ENCODE peak calls at places on chromosomes 13 and 19, in nine cellular contexts. D is nephron progenitor cell, A is GM13977, C is GM23338, M is tibial artery, K is gastrocnemius medialis, Y is A549, O is neural progenitor cell, I is mesothelial cell of epicardium. T is an unnamed sample.

GRCh38 chr19:23318143-23318542 is 67.9 kb upstream of the ZNF724 start:
- DNase-seq in I (no peak), K (no peak), M (no peak), A (no peak), O (no peak), Y (no peak), C (no peak), D (no peak), T (peak; percentile 24)

GRCh38 chr13:51803422-51804294 is at the start of gene DHRS12:
- DNase-seq in D (peak; percentile 77), A (peak; percentile 93), M (peak; percentile 93), K (peak; percentile 68), C (peak; percentile 89), Y (peak; percentile 82), O (peak; percentile 85), I (peak; percentile 68), T (peak; percentile 90)

GRCh38 chr13:21402586-21403307 is 56.4 kb downstream of the ZDHHC20 start:
- DNase-seq in I (no peak), Y (peak; percentile 14), M (no peak), A (no peak), K (no peak), C (no peak), O (no peak), D (no peak), T (peak; percentile 23)

GRCh38 chr13:110233682-110234280 is 73.2 kb downstream of the COL4A1 start:
- DNase-seq in M (no peak), Y (no peak), C (no peak), K (no peak), A (no peak), I (no peak), O (no peak), D (no peak), T (no peak)

GRCh38 chr19:48466571-48467325 is 2.4 kb upstream of the CYTH2 start:
- DNase-seq in I (no peak), A (no peak), D (no peak), Y (no peak), C (no peak), M (no peak), K (no peak), O (no peak), T (no peak)

GRCh38 chr13:74026753-74027152 is 107.5 kb downstream of the KLF12 start:
- DNase-seq in A (peak; percentile 37), D (peak; percentile 5), C (peak; percentile 85), K (no peak), M (no peak), I (no peak), Y (no peak), O (no peak), T (peak; percentile 83)

GRCh38 chr19:575527-576506 is 3.4 kb downstream of the BSG start:
- DNase-seq in Y (no peak), D (no peak), A (no peak), K (peak; percentile 87), M (no peak), O (no peak), I (no peak), C (peak; percentile 18), T (no peak)

GRCh38 chr19:46495789-46496099 is at the start of gene PNMA8B:
- DNase-seq in M (no peak), C (peak; percentile 98), I (peak; percentile 90), D (peak; percentile 98), A (no peak), Y (no peak), K (no peak), O (peak; percentile 100), T (peak; percentile 49)

GRCh38 chr13:44546164-44546563 is 30.0 kb downstream of the TSC22D1 start:
- DNase-seq in D (no peak), A (no peak), I (no peak), M (no peak), Y (no peak), K (no peak), C (no peak), O (no peak), T (no peak)

GRCh38 chr13:30395192-30396158 is 26.8 kb upstream of the UBE2L5 start:
- DNase-seq in K (peak; percentile 88), Y (peak; percentile 88), C (peak; percentile 78), A (peak; percentile 64), M (peak; percentile 99), O (peak; percentile 40), D (peak; percentile 50), I (no peak), T (peak; percentile 89)

GRCh38 chr13:49649244-49649962 is 21.1 kb downstream of the ARL11 start:
- DNase-seq in D (no peak), M (no peak), Y (peak; percentile 41), C (peak; percentile 68), I (no peak), O (peak; percentile 35), K (no peak), A (no peak), T (no peak)
- TF ChIP-seq CTCF in D (peak; percentile 28), M (peak; percentile 40), Y (peak; percentile 43), C (peak; percentile 52), I (no peak), O (peak; percentile 45), K (peak; percentile 24), A (no peak), T (no peak)

DNA sequence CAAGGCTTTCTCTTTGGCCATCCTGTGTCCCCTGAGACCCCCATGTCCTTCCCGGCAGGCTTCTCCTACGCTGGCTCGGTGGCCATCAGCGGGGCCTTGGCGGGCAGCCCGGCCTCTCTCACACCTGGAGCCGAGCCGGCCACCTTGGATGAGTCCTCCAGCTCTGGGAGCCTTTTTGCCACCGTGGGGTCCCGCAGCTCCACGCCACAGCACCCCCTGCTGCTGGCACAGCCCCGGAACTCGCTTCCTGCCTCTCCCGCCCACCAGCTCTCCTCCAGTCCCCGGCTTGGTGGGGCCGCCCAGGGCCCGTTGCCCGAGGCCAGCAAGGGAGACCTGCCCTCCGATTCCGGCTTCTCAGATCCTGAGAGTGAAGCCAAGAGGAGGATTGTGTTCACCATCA is 14.2 kb downstream of the PLEKHJ1 start:
- DNase-seq in K (no peak), Y (no peak), O (no peak), M (no peak), A (no peak), D (no peak), C (no peak), I (no peak), T (no peak)
- TF ChIP-seq CTCF in K (peak; percentile 13), Y (no peak), O (peak; percentile 16), M (peak; percentile 16), A (peak; percentile 28), D (no peak), C (no peak), I (no peak), T (no peak)

DNA sequence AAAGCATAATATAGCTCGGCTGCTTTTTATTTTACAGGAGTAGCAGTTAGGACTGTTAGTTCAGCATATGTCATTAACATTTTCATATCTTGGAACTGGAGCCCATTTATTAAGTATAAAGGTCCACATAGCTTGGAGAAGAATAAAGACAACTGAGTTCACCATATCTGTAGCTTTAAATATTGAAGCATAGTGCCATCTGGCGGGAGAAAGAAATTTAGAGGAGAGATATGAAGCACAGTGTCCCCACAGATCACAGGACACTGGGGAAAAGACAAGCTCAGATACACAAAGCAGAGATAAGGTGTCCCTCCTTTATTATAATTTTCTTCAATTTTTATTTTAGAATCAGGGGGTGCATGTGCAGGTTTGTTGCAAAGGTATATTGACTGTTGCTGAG is 104.7 kb upstream of the FREM2 start:
- DNase-seq in C (peak; percentile 72), O (peak; percentile 61), Y (peak; percentile 32), D (peak; percentile 12), K (no peak), M (no peak), A (peak; percentile 7), I (no peak), T (peak; percentile 12)
- TF ChIP-seq CTCF in C (peak; percentile 69), O (peak; percentile 67), Y (peak; percentile 45), D (peak; percentile 51), K (no peak), M (peak; percentile 20), A (peak; percentile 41), I (peak; percentile 28), T (peak; percentile 40)

GRCh38 chr19:45290381-45290931 is 32.2 kb downstream of the CKM start:
- DNase-seq in I (no peak), D (no peak), Y (no peak), O (no peak), K (no peak), A (no peak), M (no peak), C (no peak), T (no peak)
- TF ChIP-seq CTCF in I (no peak), D (no peak), Y (no peak), O (no peak), K (no peak), A (no peak), M (no peak), C (no peak), T (no peak)

DNA sequence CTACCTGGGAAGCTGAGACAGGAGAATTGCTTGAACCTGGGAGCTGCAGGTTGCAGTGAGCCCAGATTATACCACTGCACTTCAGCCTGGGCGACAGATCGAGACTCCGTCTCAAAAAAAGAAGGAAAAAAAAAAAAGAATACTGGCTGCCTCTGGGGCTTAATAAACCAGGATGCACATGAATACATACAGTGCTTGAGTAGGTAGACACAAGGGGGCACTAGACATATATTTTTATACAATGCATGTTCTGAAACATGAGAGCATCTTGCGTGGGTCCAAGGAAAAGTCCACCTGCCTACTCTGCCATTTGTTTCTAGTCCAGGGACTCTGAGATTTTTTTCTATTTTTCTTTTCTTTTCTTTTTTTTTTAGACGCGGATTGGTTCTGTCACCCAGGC is 31.2 kb downstream of the KEAP1 start:
- DNase-seq in M (no peak), D (no peak), I (no peak), Y (peak; percentile 62), K (no peak), O (no peak), C (peak; percentile 43), A (no peak), T (peak; percentile 19)
- TF ChIP-seq CTCF in M (no peak), D (peak; percentile 21), I (peak; percentile 34), Y (peak; percentile 39), K (no peak), O (peak; percentile 45), C (peak; percentile 33), A (peak; percentile 44), T (peak; percentile 64)